ENCODE peak calls at places on chromosomes 4 and X, in five cellular contexts. M is GM12891, K is sigmoid colon, W is lower leg skin, E is upper lobe of left lung. C is an unnamed sample.
A peak's percentile ranks its signal among the peaks of the same experiment; 100 is the strongest.

GRCh38 chrX:130124577-130124976 is 14.3 kb upstream of the ELF4 start:
- DNase-seq in M (no peak), K (no peak), W (no peak), E (no peak), C (no peak)

GRCh38 chr4:92304073-92304472 is 307 bp downstream of the GRID2 start:
- DNase-seq in M (no peak), K (no peak), W (no peak), E (peak; percentile 45), C (no peak)

GRCh38 chrX:123924181-123924580 is 37.3 kb upstream of the STAG2 start:
- DNase-seq in M (no peak), K (no peak), W (no peak), E (no peak), C (no peak)

GRCh38 chr4:153507679-153508073 is 41.5 kb downstream of the TMEM131L start:
- DNase-seq in M (no peak), K (no peak), W (no peak), E (no peak), C (no peak)

GRCh38 chrX:10052906-10053625 is 85.9 kb downstream of the CLDN34 start:
- DNase-seq in M (no peak), K (no peak), W (no peak), E (no peak), C (no peak)

GRCh38 chrX:39734174-39734776 is 363.5 kb downstream of the BCOR start:
- DNase-seq in M (no peak), K (no peak), W (no peak), E (no peak), C (no peak)

GRCh38 chrX:78650906-78651437 is 8.2 kb downstream of the RTL3 start:
- DNase-seq in M (no peak), K (no peak), W (no peak), E (no peak), C (no peak)

GRCh38 chrX:6456196-6456595 is 78.7 kb downstream of the VCX3A start:
- DNase-seq in M (no peak), K (no peak), W (no peak), E (no peak), C (no peak)

GRCh38 chrX:9635368-9635767 is 130.3 kb downstream of the GPR143 start:
- DNase-seq in M (no peak), K (peak; percentile 85), W (peak; percentile 13), E (no peak), C (no peak)

GRCh38 chr4:181569553-181569952 is 673.6 kb upstream of the TENM3 start:
- DNase-seq in M (peak; percentile 26), K (no peak), W (no peak), E (no peak), C (peak; percentile 7)

GRCh38 chrX:118974908-118975671 is 672 bp downstream of the LONRF3 start:
- DNase-seq in M (no peak), K (peak; percentile 79), W (no peak), E (peak; percentile 90), C (no peak)

GRCh38 chr4:183905593-183906485 is 732 bp downstream of the STOX2 start:
- DNase-seq in M (peak; percentile 32), K (no peak), W (no peak), E (peak; percentile 89), C (no peak)

GRCh38 chr4:38529189-38530115 is 134.5 kb upstream of the KLF3 start:
- DNase-seq in M (peak; percentile 26), K (no peak), W (no peak), E (no peak), C (no peak)
- TF ChIP-seq POLR2A in M (no peak), K (no peak), W (no peak), E (no peak), C (no peak)

GRCh38 chrX:154762529-154763296 is at the start of gene DKC1:
- DNase-seq in M (peak; percentile 74), K (peak; percentile 97), W (peak; percentile 90), E (peak; percentile 98), C (peak; percentile 90)
- TF ChIP-seq POLR2A in M (peak; percentile 47), K (no peak), W (no peak), E (peak; percentile 56), C (peak; percentile 72)

GRCh38 chr4:74441744-74442143 is 3.2 kb upstream of the AREG start:
- DNase-seq in M (no peak), K (no peak), W (no peak), E (no peak), C (no peak)

GRCh38 chr4:74447636-74448233 is 2.8 kb downstream of the AREG start:
- DNase-seq in M (no peak), K (no peak), W (no peak), E (no peak), C (no peak)

GRCh38 chr4:74446193-74446868 is 1.4 kb downstream of the AREG start:
- DNase-seq in M (no peak), K (no peak), W (no peak), E (no peak), C (no peak)

GRCh38 chr4:74446896-74447295 is 2.0 kb downstream of the AREG start:
- DNase-seq in M (no peak), K (no peak), W (no peak), E (no peak), C (no peak)

GRCh38 chr4:74444891-74445642 is at the start of gene AREG:
- DNase-seq in M (peak; percentile 57), K (peak; percentile 84), W (peak; percentile 79), E (peak; percentile 97), C (no peak)
- TF ChIP-seq POLR2A in M (no peak), K (no peak), W (no peak), E (peak; percentile 82), C (no peak)

GRCh38 chr4:964346-965025 is 8.9 kb downstream of the DGKQ start:
- DNase-seq in M (no peak), K (no peak), W (no peak), E (peak; percentile 78), C (no peak)

GRCh38 chr4:961651-962230 is 11.6 kb downstream of the DGKQ start:
- DNase-seq in M (no peak), K (peak; percentile 65), W (no peak), E (peak; percentile 83), C (no peak)

GRCh38 chr4:963276-964225 is 9.8 kb downstream of the DGKQ start:
- DNase-seq in M (no peak), K (no peak), W (no peak), E (peak; percentile 81), C (no peak)

GRCh38 chr4:960736-961650 is 12.4 kb downstream of the DGKQ start:
- DNase-seq in M (no peak), K (peak; percentile 65), W (no peak), E (peak; percentile 81), C (no peak)

GRCh38 chr4:962231-963208 is 10.8 kb downstream of the DGKQ start:
- DNase-seq in M (no peak), K (peak; percentile 62), W (no peak), E (peak; percentile 81), C (no peak)
- TF ChIP-seq POLR2A in M (no peak), K (no peak), W (no peak), E (no peak), C (no peak)

DNA sequence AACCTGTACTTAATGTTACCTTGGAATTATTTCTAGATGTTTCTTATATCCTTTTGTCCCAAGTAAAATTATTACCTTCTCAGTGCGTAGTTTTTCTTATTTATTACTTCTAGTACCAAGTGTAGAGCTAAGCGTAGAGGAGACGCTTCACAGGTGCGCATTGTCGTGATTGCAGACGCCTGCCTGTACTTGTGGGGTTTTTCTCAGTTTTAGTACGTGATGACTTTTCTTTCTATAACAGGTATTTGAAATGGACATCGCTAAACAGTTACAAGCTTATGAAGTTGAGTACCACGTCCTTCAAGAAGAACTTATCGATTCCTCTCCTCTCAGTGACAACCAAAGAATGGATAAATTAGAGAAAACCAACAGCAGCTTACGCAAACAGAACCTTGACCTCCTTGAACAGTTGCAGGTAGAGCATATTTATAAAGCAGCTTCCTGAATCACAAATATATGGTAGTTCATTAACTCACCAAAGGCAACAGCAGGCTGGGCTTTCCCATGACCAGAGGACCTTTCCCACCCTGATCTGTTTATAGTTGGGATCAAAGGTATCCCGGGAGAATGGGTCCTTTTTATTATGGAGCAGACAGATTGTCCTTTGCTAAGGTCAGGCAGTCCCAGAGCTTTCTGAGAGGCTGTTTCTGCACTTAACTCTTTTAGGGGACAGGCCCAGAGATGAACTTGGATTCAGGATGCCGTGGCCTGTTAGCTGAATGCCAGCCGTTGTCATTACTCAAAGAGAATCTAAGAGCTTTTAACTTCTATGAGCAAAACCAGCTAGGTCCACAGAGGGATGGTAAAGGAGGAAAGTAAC is 172.9 kb downstream of the PTTG2 start:
- DNase-seq in M (no peak), K (no peak), W (no peak), E (no peak), C (no peak)
- TF ChIP-seq POLR2A in M (no peak), K (no peak), W (no peak), E (no peak), C (no peak)

GRCh38 chr4:122826596-122827257 is at the start of gene FGF2:
- DNase-seq in M (peak; percentile 45), K (peak; percentile 90), W (peak; percentile 30), E (peak; percentile 91), C (no peak)
- TF ChIP-seq POLR2A in M (no peak), K (peak; percentile 56), W (no peak), E (no peak), C (peak; percentile 94)